ENCODE peak calls at places on chromosome 12, in eight cellular contexts. One of them, this sample, is unnamed.

GRCh38 chr12:11711675-11712327 is 62.3 kb downstream of the ETV6 start:
- DNase-seq in NB4: no peak
- DNase-seq in A549: no peak
- DNase-seq in ovary: peak
- DNase-seq in IMR-90: peak
- DNase-seq in H1: no peak
- DNase-seq in body of pancreas: no peak
- DNase-seq in adrenal gland: peak
- DNase-seq in this sample: no peak

GRCh38 chr12:49882248-49882850 is 21.4 kb downstream of the FAIM2 start:
- DNase-seq in NB4: no peak
- DNase-seq in A549: no peak
- DNase-seq in ovary: no peak
- DNase-seq in IMR-90: no peak
- DNase-seq in H1: no peak
- DNase-seq in body of pancreas: no peak
- DNase-seq in adrenal gland: no peak
- DNase-seq in this sample: no peak

GRCh38 chr12:11581179-11581755 is 68.2 kb upstream of the ETV6 start:
- DNase-seq in NB4: peak
- DNase-seq in A549: peak
- DNase-seq in ovary: peak
- DNase-seq in IMR-90: peak
- DNase-seq in H1: peak
- DNase-seq in body of pancreas: peak
- DNase-seq in adrenal gland: peak
- DNase-seq in this sample: peak

GRCh38 chr12:96170328-96170727 is 23.8 kb upstream of the ELK3 start:
- DNase-seq in NB4: no peak
- DNase-seq in A549: no peak
- DNase-seq in ovary: no peak
- DNase-seq in IMR-90: no peak
- DNase-seq in H1: no peak
- DNase-seq in body of pancreas: no peak
- DNase-seq in adrenal gland: no peak
- DNase-seq in this sample: no peak

GRCh38 chr12:114684098-114684869 is at the start of gene TBX3:
- DNase-seq in NB4: peak
- DNase-seq in A549: peak
- DNase-seq in ovary: peak
- DNase-seq in IMR-90: peak
- DNase-seq in H1: peak
- DNase-seq in body of pancreas: peak
- DNase-seq in adrenal gland: peak
- DNase-seq in this sample: peak

GRCh38 chr12:47722136-47722834 is 3.0 kb downstream of the ENDOU start:
- DNase-seq in NB4: no peak
- DNase-seq in A549: no peak
- DNase-seq in ovary: peak
- DNase-seq in IMR-90: no peak
- DNase-seq in H1: no peak
- DNase-seq in body of pancreas: no peak
- DNase-seq in adrenal gland: no peak
- DNase-seq in this sample: no peak

GRCh38 chr12:56941299-56942017 is 7.2 kb upstream of the SDR9C7 start:
- DNase-seq in NB4: peak
- DNase-seq in A549: peak
- DNase-seq in ovary: no peak
- DNase-seq in IMR-90: peak
- DNase-seq in H1: peak
- DNase-seq in body of pancreas: no peak
- DNase-seq in adrenal gland: peak
- DNase-seq in this sample: peak

GRCh38 chr12:27176765-27177164 is 67.3 kb upstream of the STK38L start:
- DNase-seq in NB4: peak
- DNase-seq in A549: peak
- DNase-seq in ovary: no peak
- DNase-seq in IMR-90: peak
- DNase-seq in H1: no peak
- DNase-seq in body of pancreas: no peak
- DNase-seq in adrenal gland: no peak
- DNase-seq in this sample: no peak

GRCh38 chr12:49632986-49633702 is 9.8 kb downstream of the PRPF40B start:
- DNase-seq in NB4: no peak
- DNase-seq in A549: no peak
- DNase-seq in ovary: no peak
- DNase-seq in IMR-90: no peak
- DNase-seq in H1: no peak
- DNase-seq in body of pancreas: no peak
- DNase-seq in adrenal gland: no peak
- DNase-seq in this sample: no peak

GRCh38 chr12:56878010-56878339 is 56.2 kb downstream of the SDR9C7 start:
- DNase-seq in NB4: peak
- DNase-seq in A549: peak
- DNase-seq in ovary: no peak
- DNase-seq in IMR-90: no peak
- DNase-seq in H1: no peak
- DNase-seq in body of pancreas: no peak
- DNase-seq in adrenal gland: peak
- DNase-seq in this sample: no peak

GRCh38 chr12:9651265-9651729 is 18.2 kb upstream of the CLEC2D start:
- DNase-seq in NB4: peak
- DNase-seq in A549: no peak
- DNase-seq in ovary: no peak
- DNase-seq in IMR-90: peak
- DNase-seq in H1: no peak
- DNase-seq in body of pancreas: no peak
- DNase-seq in adrenal gland: no peak
- DNase-seq in this sample: no peak

GRCh38 chr12:1573960-1574862 is 20.2 kb downstream of the FBXL14 start:
- DNase-seq in NB4: peak
- DNase-seq in A549: peak
- DNase-seq in ovary: no peak
- DNase-seq in IMR-90: no peak
- DNase-seq in H1: no peak
- DNase-seq in body of pancreas: no peak
- DNase-seq in adrenal gland: no peak
- DNase-seq in this sample: no peak

GRCh38 chr12:56256326-56256960 is 1.7 kb downstream of the ANKRD52 start:
- DNase-seq in NB4: peak
- DNase-seq in A549: no peak
- DNase-seq in ovary: no peak
- DNase-seq in IMR-90: peak
- DNase-seq in H1: no peak
- DNase-seq in body of pancreas: no peak
- DNase-seq in adrenal gland: peak
- DNase-seq in this sample: no peak

GRCh38 chr12:44077293-44077692 is 241.4 kb downstream of the TMEM117 start:
- DNase-seq in NB4: no peak
- DNase-seq in A549: no peak
- DNase-seq in ovary: no peak
- DNase-seq in IMR-90: no peak
- DNase-seq in H1: no peak
- DNase-seq in body of pancreas: no peak
- DNase-seq in adrenal gland: no peak
- DNase-seq in this sample: no peak

GRCh38 chr12:64635356-64635998 is 25.2 kb downstream of the RASSF3 start:
- DNase-seq in NB4: no peak
- DNase-seq in A549: no peak
- DNase-seq in ovary: no peak
- DNase-seq in IMR-90: no peak
- DNase-seq in H1: no peak
- DNase-seq in body of pancreas: no peak
- DNase-seq in adrenal gland: no peak
- DNase-seq in this sample: no peak

GRCh38 chr12:95200128-95200973 is 16.9 kb downstream of the FGD6 start:
- DNase-seq in NB4: no peak
- DNase-seq in A549: peak
- DNase-seq in ovary: no peak
- DNase-seq in IMR-90: no peak
- DNase-seq in H1: no peak
- DNase-seq in body of pancreas: no peak
- DNase-seq in adrenal gland: peak
- DNase-seq in this sample: no peak

GRCh38 chr12:107400686-107401447 is 284.7 kb upstream of the PWP1 start:
- DNase-seq in NB4: peak
- DNase-seq in A549: peak
- DNase-seq in ovary: no peak
- DNase-seq in IMR-90: peak
- DNase-seq in H1: no peak
- DNase-seq in body of pancreas: no peak
- DNase-seq in adrenal gland: peak
- DNase-seq in this sample: no peak

GRCh38 chr12:132779781-132780353 is 18.2 kb upstream of the ANKLE2 start:
- DNase-seq in NB4: no peak
- DNase-seq in A549: no peak
- DNase-seq in ovary: no peak
- DNase-seq in IMR-90: no peak
- DNase-seq in H1: no peak
- DNase-seq in body of pancreas: no peak
- DNase-seq in adrenal gland: no peak
- DNase-seq in this sample: no peak

GRCh38 chr12:132775502-132776233 is 14.0 kb upstream of the ANKLE2 start:
- DNase-seq in NB4: no peak
- DNase-seq in A549: no peak
- DNase-seq in ovary: no peak
- DNase-seq in IMR-90: no peak
- DNase-seq in H1: no peak
- DNase-seq in body of pancreas: no peak
- DNase-seq in adrenal gland: no peak
- DNase-seq in this sample: no peak

GRCh38 chr12:132776816-132777568 is 15.4 kb upstream of the ANKLE2 start:
- DNase-seq in NB4: no peak
- DNase-seq in A549: no peak
- DNase-seq in ovary: peak
- DNase-seq in IMR-90: peak
- DNase-seq in H1: no peak
- DNase-seq in body of pancreas: peak
- DNase-seq in adrenal gland: peak
- DNase-seq in this sample: no peak

GRCh38 chr12:132774646-132775275 is 13.1 kb upstream of the ANKLE2 start:
- DNase-seq in NB4: no peak
- DNase-seq in A549: no peak
- DNase-seq in ovary: no peak
- DNase-seq in IMR-90: no peak
- DNase-seq in H1: no peak
- DNase-seq in body of pancreas: no peak
- DNase-seq in adrenal gland: no peak
- DNase-seq in this sample: no peak

DNA sequence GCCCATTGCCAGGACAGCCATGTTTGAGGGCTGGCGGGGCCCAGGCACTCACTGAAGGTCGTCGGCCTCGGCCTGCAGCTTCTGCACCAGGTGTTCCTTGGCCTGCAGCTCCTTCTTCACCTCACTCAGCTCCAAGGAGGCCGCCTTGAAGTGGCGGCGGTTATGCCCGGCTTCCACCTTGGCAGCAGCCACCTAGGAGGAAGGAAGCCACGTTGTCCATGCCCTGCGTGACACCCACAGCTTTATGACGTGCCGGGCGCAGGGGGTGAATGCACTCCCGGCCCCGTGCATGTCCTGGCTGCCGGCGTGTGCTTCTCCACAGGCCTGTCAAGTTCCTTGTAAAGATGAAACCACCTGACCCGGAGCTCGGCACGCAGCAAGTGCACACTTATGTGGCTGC is 16.0 kb upstream of the ANKLE2 start:
- DNase-seq in NB4: no peak
- DNase-seq in A549: no peak
- DNase-seq in ovary: no peak
- DNase-seq in IMR-90: no peak
- DNase-seq in H1: no peak
- DNase-seq in body of pancreas: no peak
- DNase-seq in adrenal gland: no peak
- DNase-seq in this sample: no peak
- TF ChIP-seq POLR2A in NB4: no peak
- TF ChIP-seq POLR2A in A549: no peak
- TF ChIP-seq POLR2A in ovary: no peak
- TF ChIP-seq POLR2A in IMR-90: no peak
- TF ChIP-seq POLR2A in H1: no peak
- TF ChIP-seq POLR2A in body of pancreas: no peak
- TF ChIP-seq POLR2A in adrenal gland: no peak
- TF ChIP-seq POLR2A in this sample: no peak

GRCh38 chr12:81205394-81205793 is 127.5 kb downstream of the ACSS3 start:
- DNase-seq in NB4: no peak
- DNase-seq in A549: no peak
- DNase-seq in ovary: no peak
- DNase-seq in IMR-90: no peak
- DNase-seq in H1: no peak
- DNase-seq in body of pancreas: no peak
- DNase-seq in adrenal gland: no peak
- DNase-seq in this sample: no peak
- TF ChIP-seq POLR2A in NB4: no peak
- TF ChIP-seq POLR2A in A549: no peak
- TF ChIP-seq POLR2A in ovary: no peak
- TF ChIP-seq POLR2A in IMR-90: no peak
- TF ChIP-seq POLR2A in H1: no peak
- TF ChIP-seq POLR2A in body of pancreas: no peak
- TF ChIP-seq POLR2A in adrenal gland: no peak
- TF ChIP-seq POLR2A in this sample: no peak

DNA sequence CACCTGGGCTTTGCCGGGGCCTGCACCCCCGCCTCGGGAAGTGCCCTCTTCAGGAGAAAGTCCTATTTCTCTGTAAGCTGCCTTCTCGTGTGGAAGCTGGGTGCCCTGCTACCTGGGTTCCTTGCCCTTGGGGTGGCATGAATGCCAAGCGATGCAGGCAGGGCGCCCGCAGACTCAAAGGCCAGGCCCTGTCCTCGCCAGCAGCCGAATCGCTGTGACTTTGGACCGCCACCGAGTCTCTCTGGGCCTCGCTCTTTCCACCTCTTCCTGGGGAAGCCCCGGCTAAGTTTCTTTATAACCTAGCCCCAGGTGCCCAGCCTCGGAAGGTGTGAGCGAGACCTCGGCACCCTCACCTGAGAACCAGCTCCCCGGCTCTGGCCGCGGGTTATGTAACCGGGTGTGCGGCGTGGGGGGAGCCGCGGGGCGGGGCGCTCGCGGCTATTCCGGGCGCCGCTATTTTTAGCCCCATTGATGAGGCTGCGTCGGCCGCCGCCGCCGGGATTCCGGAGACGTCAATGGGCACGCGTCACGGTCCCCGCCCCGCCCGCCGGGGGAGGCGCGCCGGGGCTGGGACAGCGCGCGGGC is 14.6 kb upstream of the NR4A1 start:
- DNase-seq in NB4: peak
- DNase-seq in A549: peak
- DNase-seq in ovary: peak
- DNase-seq in IMR-90: peak
- DNase-seq in H1: peak
- DNase-seq in body of pancreas: peak
- DNase-seq in adrenal gland: peak
- DNase-seq in this sample: peak
- TF ChIP-seq POLR2A in NB4: no peak
- TF ChIP-seq POLR2A in A549: no peak
- TF ChIP-seq POLR2A in ovary: peak
- TF ChIP-seq POLR2A in IMR-90: peak
- TF ChIP-seq POLR2A in H1: no peak
- TF ChIP-seq POLR2A in body of pancreas: peak
- TF ChIP-seq POLR2A in adrenal gland: peak
- TF ChIP-seq POLR2A in this sample: peak

DNA sequence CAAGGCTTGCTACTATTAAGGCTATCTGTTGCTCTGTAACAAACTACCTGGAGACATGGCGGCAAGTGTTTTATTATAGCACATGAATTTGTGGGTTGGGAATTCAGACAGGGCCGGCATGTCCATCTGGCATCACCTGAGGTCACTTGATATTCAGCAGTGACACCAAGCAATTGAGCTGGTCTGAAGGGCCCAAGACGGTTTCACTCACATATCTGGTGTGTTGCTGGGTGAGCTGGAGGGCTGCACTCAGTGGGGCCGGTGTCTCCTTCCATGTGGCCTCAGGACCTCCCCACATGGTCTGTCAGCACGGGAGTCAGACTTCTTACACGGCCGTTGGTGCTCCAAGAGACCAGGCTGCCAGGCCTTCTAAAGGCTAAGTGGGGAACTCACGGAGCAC is 52.4 kb upstream of the SCN8A start:
- DNase-seq in NB4: no peak
- DNase-seq in A549: no peak
- DNase-seq in ovary: no peak
- DNase-seq in IMR-90: no peak
- DNase-seq in H1: no peak
- DNase-seq in body of pancreas: no peak
- DNase-seq in adrenal gland: no peak
- DNase-seq in this sample: no peak
- TF ChIP-seq POLR2A in NB4: no peak
- TF ChIP-seq POLR2A in A549: no peak
- TF ChIP-seq POLR2A in ovary: no peak
- TF ChIP-seq POLR2A in IMR-90: no peak
- TF ChIP-seq POLR2A in H1: no peak
- TF ChIP-seq POLR2A in body of pancreas: no peak
- TF ChIP-seq POLR2A in adrenal gland: no peak
- TF ChIP-seq POLR2A in this sample: no peak